ENCODE peak calls at places on chromosomes 6 and 20, in four cellular contexts. O is NCI-H510A treated with DMSO at 0.1 percent for 48 hours, P is cardiac muscle cell, I is memory B cell. K is an unnamed sample.

GRCh38 chr6:149450679-149451360 is 34.0 kb downstream of the ZC3H12D start:
- DNase-seq in O (no peak), P (no peak), I (no peak), K (no peak)

GRCh38 chr6:86205980-86206379 is 563.3 kb upstream of the SYNCRIP start:
- DNase-seq in O (no peak), P (no peak), I (no peak), K (no peak)

GRCh38 chr20:33477386-33478234 is 12.3 kb upstream of the CBFA2T2 start:
- DNase-seq in O (peak), P (peak), I (no peak), K (peak)

GRCh38 chr20:24971702-24972101 is 20.8 kb downstream of the APMAP start:
- DNase-seq in O (no peak), P (no peak), I (no peak), K (no peak)

GRCh38 chr6:110287462-110288341 is 70.4 kb downstream of the METTL24 start:
- DNase-seq in O (no peak), P (no peak), I (no peak), K (peak)

GRCh38 chr20:8132632-8133587 is 844 bp downstream of the PLCB1 start:
- DNase-seq in O (no peak), P (peak), I (no peak), K (peak)

GRCh38 chr6:22956029-22956715 is 386.8 kb downstream of the HDGFL1 start:
- DNase-seq in O (peak), P (peak), I (no peak), K (no peak)

GRCh38 chr6:151254451-151255081 is 14.8 kb downstream of the AKAP12 start:
- DNase-seq in O (no peak), P (peak), I (no peak), K (no peak)

GRCh38 chr6:26554669-26555504 is 16.7 kb downstream of the HMGN4 start:
- DNase-seq in O (peak), P (no peak), I (no peak), K (peak)

GRCh38 chr20:43190332-43190953 is 737 bp upstream of the PTPRT start:
- DNase-seq in O (no peak), P (no peak), I (no peak), K (no peak)

GRCh38 chr6:136677344-136677743 is 114.9 kb downstream of the MAP3K5 start:
- DNase-seq in O (no peak), P (no peak), I (no peak), K (no peak)

GRCh38 chr20:36775826-36776225 is 2.3 kb upstream of the DSN1 start:
- DNase-seq in O (no peak), P (no peak), I (no peak), K (no peak)

GRCh38 chr20:325043-325888 is at the start of gene SOX12:
- DNase-seq in O (peak), P (peak), I (peak), K (peak)

GRCh38 chr6:140846518-140847277 is 1286.0 kb upstream of the GJE1 start:
- DNase-seq in O (no peak), P (no peak), I (no peak), K (no peak)

GRCh38 chr6:26016326-26017275 is 54.0 kb downstream of the TRIM38 start:
- DNase-seq in O (no peak), P (no peak), I (no peak), K (no peak)

GRCh38 chr20:10271470-10272219 is 53.0 kb downstream of the SNAP25 start:
- DNase-seq in O (no peak), P (no peak), I (no peak), K (no peak)

GRCh38 chr6:116268589-116269293 is 11.0 kb downstream of the TSPYL1 start:
- DNase-seq in O (peak), P (peak), I (no peak), K (peak)

GRCh38 chr6:162622572-162622971 is 105.0 kb downstream of the PRKN start:
- DNase-seq in O (no peak), P (peak), I (no peak), K (no peak)

GRCh38 chr20:49657118-49657901 is 56.4 kb downstream of the B4GALT5 start:
- DNase-seq in O (no peak), P (no peak), I (no peak), K (no peak)

GRCh38 chr20:37989601-37990001 is 43.7 kb downstream of the TTI1 start:
- DNase-seq in O (no peak), P (peak), I (no peak), K (no peak)

GRCh38 chr6:122609881-122610689 is at the start of gene PKIB:
- DNase-seq in O (peak), P (peak), I (peak), K (peak)

GRCh38 chr6:135820340-135820739 is 31.2 kb upstream of the PDE7B start:
- DNase-seq in O (no peak), P (no peak), I (no peak), K (no peak)

GRCh38 chr20:54468082-54468481 is 7.3 kb upstream of the DOK5 start:
- DNase-seq in O (no peak), P (no peak), I (no peak), K (no peak)

GRCh38 chr6:33143113-33143760 is 49.0 kb downstream of the COL11A2 start:
- DNase-seq in O (no peak), P (no peak), I (no peak), K (no peak)

GRCh38 chr6:80227545-80227944 is 121.1 kb downstream of the BCKDHB start:
- DNase-seq in O (no peak), P (no peak), I (no peak), K (no peak)

GRCh38 chr6:36463686-36464085 is 20.9 kb downstream of the KCTD20 start:
- DNase-seq in O (no peak), P (no peak), I (no peak), K (no peak)

GRCh38 chr6:147117580-147117979 is 86.6 kb upstream of the STXBP5 start:
- DNase-seq in O (no peak), P (no peak), I (no peak), K (no peak)

GRCh38 chr6:113640046-113640445 is 217.1 kb upstream of the MARCKS start:
- DNase-seq in O (no peak), P (no peak), I (no peak), K (peak)